ENCODE peak calls at places on chromosomes 11 and 22, in nine cellular contexts. A, Y, Q, I, E, Z, R, G and O are unnamed samples.

GRCh38 chr11:58629857-58630256 is 7.4 kb downstream of the CNTF start:
- DNase-seq in Y (no peak), I (no peak), Z (peak), G (peak), E (no peak), R (peak), Q (no peak), A (peak), O (no peak)

GRCh38 chr11:128251140-128251539 is 336.2 kb downstream of the ETS1 start:
- DNase-seq in I (no peak), E (no peak), Y (no peak), A (peak), Q (no peak), Z (no peak), G (peak), R (no peak), O (no peak)

GRCh38 chr11:97738751-97739150 is 1282.0 kb upstream of the CNTN5 start:
- DNase-seq in G (no peak), R (no peak), E (no peak), Z (no peak), A (no peak), Y (no peak), I (no peak), Q (no peak), O (no peak)

GRCh38 chr11:78365381-78365792 is 52.2 kb downstream of the GAB2 start:
- DNase-seq in A (peak), I (no peak), G (no peak), Z (no peak), R (no peak), E (no peak), Y (no peak), Q (no peak), O (no peak)

GRCh38 chr22:44669725-44670027 is 32.3 kb upstream of the PRR5 start:
- DNase-seq in Q (no peak), Z (peak), A (no peak), I (no peak), R (no peak), Y (no peak), E (no peak), G (no peak), O (no peak)

GRCh38 chr22:33542153-33542552 is 378.1 kb downstream of the LARGE1 start:
- DNase-seq in R (no peak), E (no peak), I (no peak), Q (no peak), Z (no peak), Y (no peak), G (no peak), A (no peak), O (no peak)

GRCh38 chr11:35949242-35949641 is 5.4 kb downstream of the LDLRAD3 start:
- DNase-seq in Y (no peak), A (no peak), G (no peak), Q (no peak), R (no peak), E (no peak), Z (no peak), I (no peak), O (no peak)

GRCh38 chr11:15327786-15328231 is 213.1 kb downstream of the INSC start:
- DNase-seq in I (no peak), Z (peak), E (peak), A (peak), Q (peak), R (peak), G (peak), Y (no peak), O (no peak)

GRCh38 chr11:75931124-75931523 is 116.1 kb downstream of the UVRAG start:
- DNase-seq in A (no peak), I (no peak), G (peak), Y (no peak), Q (no peak), E (no peak), Z (no peak), R (no peak), O (no peak)

GRCh38 chr11:44377914-44378321 is 68.0 kb upstream of the ALX4 start:
- DNase-seq in I (no peak), G (no peak), E (no peak), R (no peak), Q (no peak), Z (no peak), A (no peak), Y (no peak), O (no peak)

GRCh38 chr11:93113824-93114223 is 84.0 kb downstream of the SLC36A4 start:
- DNase-seq in E (no peak), I (no peak), Q (no peak), G (no peak), Z (no peak), Y (no peak), A (no peak), R (peak), O (no peak)

GRCh38 chr11:43579171-43579918 is 101.2 kb upstream of the HSD17B12 start:
- DNase-seq in E (no peak), Z (peak), G (no peak), I (no peak), R (peak), A (peak), Q (peak), Y (no peak), O (no peak)

GRCh38 chr22:42294034-42294985 is 23.9 kb upstream of the TCF20 start:
- DNase-seq in R (peak), A (peak), G (no peak), E (no peak), Q (no peak), Z (peak), I (no peak), Y (no peak), O (no peak)

GRCh38 chr11:17846852-17847453 is 112.4 kb downstream of the KCNC1 start:
- DNase-seq in A (no peak), E (no peak), R (no peak), Q (no peak), G (no peak), Y (no peak), I (no peak), Z (peak), O (no peak)

GRCh38 chr22:20741634-20742581 is 32.0 kb upstream of the SERPIND1 start:
- DNase-seq in Z (peak), Q (no peak), I (peak), E (no peak), G (no peak), R (peak), A (peak), Y (no peak), O (no peak)

GRCh38 chr11:79413258-79413657 is 27.6 kb downstream of the TENM4 start:
- DNase-seq in Q (no peak), Y (no peak), Z (peak), G (peak), A (peak), I (no peak), E (peak), R (peak), O (no peak)

GRCh38 chr22:43013355-43014061 is 1.4 kb downstream of the PACSIN2 start:
- DNase-seq in R (no peak), Y (no peak), Z (peak), Q (no peak), I (no peak), A (no peak), E (no peak), G (no peak), O (no peak)

GRCh38 chr11:96228472-96228871 is 114.5 kb downstream of the MAML2 start:
- DNase-seq in A (peak), I (no peak), Q (no peak), E (peak), Z (no peak), R (no peak), Y (no peak), G (peak), O (no peak)

GRCh38 chr11:26992031-26992541 is 1.8 kb upstream of the FIBIN start:
- DNase-seq in G (peak), Z (no peak), E (peak), Q (no peak), Y (no peak), A (peak), I (no peak), R (no peak), O (no peak)

GRCh38 chr11:27120211-27120610 is 79.6 kb downstream of the BBOX1 start:
- DNase-seq in R (no peak), Y (no peak), Q (no peak), E (peak), A (no peak), G (no peak), I (no peak), Z (no peak), O (no peak)

GRCh38 chr11:72641900-72642814 is 32.1 kb downstream of the PDE2A start:
- DNase-seq in E (no peak), G (no peak), Q (no peak), R (no peak), Y (no peak), Z (peak), A (peak), I (no peak), O (no peak)

GRCh38 chr11:94730153-94730552 is 38.0 kb upstream of the AMOTL1 start:
- DNase-seq in E (no peak), A (no peak), Q (no peak), Z (no peak), Y (no peak), I (no peak), R (no peak), G (no peak), O (no peak)

GRCh38 chr22:18042685-18043084 is 18.3 kb upstream of the MICAL3 start:
- DNase-seq in I (no peak), R (no peak), Q (no peak), G (no peak), Z (no peak), E (no peak), A (no peak), Y (no peak), O (no peak)

GRCh38 chr11:86787651-86788050 is 12.7 kb upstream of the PRSS23 start:
- DNase-seq in I (no peak), Y (no peak), E (no peak), R (no peak), Z (no peak), Q (no peak), G (no peak), A (no peak), O (no peak)

GRCh38 chr11:44754876-44755552 is 28.3 kb downstream of the TSPAN18 start:
- DNase-seq in I (no peak), Z (no peak), R (no peak), Q (no peak), Y (no peak), A (no peak), E (no peak), G (no peak), O (no peak)

GRCh38 chr11:46380340-46381045 is 976 bp upstream of the MDK start:
- DNase-seq in I (no peak), Q (peak), G (no peak), A (peak), E (no peak), Y (peak), Z (peak), R (peak), O (peak)

GRCh38 chr11:97815667-97816066 is 1205.1 kb upstream of the CNTN5 start:
- DNase-seq in Q (no peak), R (no peak), E (no peak), Y (no peak), A (no peak), Z (no peak), I (no peak), G (no peak), O (no peak)

GRCh38 chr11:73379189-73379880 is 3.1 kb downstream of the RELT start:
- DNase-seq in Q (no peak), R (no peak), Y (no peak), I (no peak), G (no peak), Z (no peak), E (no peak), A (no peak), O (no peak)

GRCh38 chr11:46617451-46618314 is at the start of gene ATG13:
- DNase-seq in R (peak), A (peak), G (peak), Q (peak), Z (peak), E (peak), Y (peak), I (peak), O (peak)

GRCh38 chr22:28799125-28799833 is 1.1 kb downstream of the XBP1 start:
- DNase-seq in Q (no peak), G (peak), E (peak), R (peak), Z (peak), A (peak), Y (no peak), I (no peak), O (no peak)

GRCh38 chr11:44463751-44464150 is 101.7 kb upstream of the CD82 start:
- DNase-seq in Q (no peak), I (no peak), E (no peak), G (no peak), Y (no peak), A (no peak), R (no peak), Z (no peak), O (no peak)

GRCh38 chr11:119106564-119107537 is at the start of gene C2CD2L:
- DNase-seq in R (peak), A (peak), E (peak), I (peak), Q (peak), Y (peak), G (peak), Z (peak), O (peak)

GRCh38 chr11:122637538-122637937 is 18.0 kb upstream of the UBASH3B start:
- DNase-seq in A (no peak), Y (no peak), E (no peak), Q (no peak), G (no peak), R (no peak), Z (no peak), I (no peak), O (no peak)

GRCh38 chr22:41009222-41009948 is 58.2 kb downstream of the RBX1 start:
- DNase-seq in Z (peak), I (no peak), Q (no peak), R (peak), E (peak), A (no peak), Y (no peak), G (peak), O (no peak)

GRCh38 chr11:130189492-130190210 is 30.1 kb downstream of the ST14 start:
- DNase-seq in E (no peak), R (no peak), Q (no peak), G (no peak), I (no peak), Z (no peak), Y (no peak), A (no peak), O (no peak)

GRCh38 chr22:29726512-29727247 is 6.9 kb downstream of the CABP7 start:
- DNase-seq in Y (no peak), R (no peak), E (no peak), Q (no peak), G (no peak), A (no peak), Z (no peak), I (no peak), O (no peak)

GRCh38 chr22:40954095-40954494 is 2.9 kb downstream of the RBX1 start:
- DNase-seq in Y (no peak), Q (no peak), G (no peak), R (no peak), Z (no peak), E (no peak), A (no peak), I (no peak), O (no peak)

GRCh38 chr11:107563702-107564101 is 1.8 kb downstream of the ALKBH8 start:
- DNase-seq in Y (no peak), G (no peak), E (no peak), A (peak), R (peak), Q (peak), I (no peak), Z (peak), O (no peak)

GRCh38 chr11:80980221-80980620 is 1539.4 kb upstream of the TENM4 start:
- DNase-seq in E (peak), R (no peak), I (no peak), Z (peak), Y (no peak), G (peak), Q (no peak), A (peak), O (no peak)